ENCODE peak calls at places on chromosomes 11 and 22, in four cellular contexts. S, A, K and B are unnamed samples. For H3K9me3, the result is how much of the 10 kb centered on the place peaks cover.

GRCh38 chr11:7904910-7905309 is 26.2 kb downstream of the OR10A6 start:
- DNase-seq in S (peak), K (no peak), A (no peak), B (no peak)

GRCh38 chr11:63845305-63845704 is 6.4 kb downstream of the MARK2 start:
- DNase-seq in S (no peak), K (no peak), A (no peak), B (no peak)

GRCh38 chr11:62034045-62034355 is 66.6 kb upstream of the FTH1 start:
- DNase-seq in A (no peak), S (no peak), K (no peak), B (no peak)

GRCh38 chr11:15929371-15929801 is 427.0 kb downstream of the SOX6 start:
- DNase-seq in K (no peak), S (no peak), A (no peak), B (no peak)

GRCh38 chr11:19676508-19677379 is 35.9 kb upstream of the NAV2 start:
- DNase-seq in A (no peak), K (no peak), S (no peak), B (no peak)

GRCh38 chr11:10205928-10206327 is 88.1 kb downstream of the SBF2 start:
- DNase-seq in S (peak), K (no peak), A (no peak), B (no peak)

GRCh38 chr22:20199413-20199842 is 48.6 kb upstream of the CCDC188 start:
- DNase-seq in S (no peak), A (no peak), K (no peak), B (no peak)

GRCh38 chr11:10139656-10140055 is 154.4 kb downstream of the SBF2 start:
- DNase-seq in A (no peak), K (no peak), S (no peak), B (no peak)

GRCh38 chr11:5688482-5688881 is 1.1 kb upstream of the TRIM22 start:
- DNase-seq in K (no peak), A (no peak), S (no peak), B (no peak)

GRCh38 chr11:99803501-99803900 is 782.8 kb downstream of the CNTN5 start:
- DNase-seq in A (no peak), S (no peak), K (no peak), B (no peak)

GRCh38 chr11:65471410-65471762 is 27.5 kb upstream of the MALAT1 start:
- DNase-seq in K (no peak), A (peak), S (peak), B (peak)

GRCh38 chr22:27719535-27720227 is 81.9 kb downstream of the MN1 start:
- DNase-seq in A (no peak), K (no peak), S (no peak), B (no peak)

GRCh38 chr11:20035701-20036601 is 124.3 kb downstream of the DBX1 start:
- DNase-seq in S (no peak), A (no peak), K (peak), B (no peak)

GRCh38 chr22:35629406-35630234 is 12.5 kb upstream of the MB start:
- DNase-seq in A (peak), K (peak), S (no peak), B (peak)

GRCh38 chr11:64136767-64137166 is 29.1 kb downstream of the MACROD1 start:
- DNase-seq in A (no peak), S (no peak), K (no peak), B (no peak)

GRCh38 chr11:134202661-134203060 is 21.1 kb downstream of the NCAPD3 start:
- DNase-seq in A (no peak), K (no peak), S (no peak), B (no peak)

GRCh38 chr11:134361661-134362060 is 29.9 kb downstream of the GLB1L2 start:
- DNase-seq in S (no peak), K (no peak), A (peak), B (no peak)

GRCh38 chr11:225734-226453 is 10.2 kb downstream of the SIRT3 start:
- DNase-seq in S (no peak), A (no peak), K (no peak), B (peak)

GRCh38 chr11:67179892-67180490 is 60.9 kb downstream of the KDM2A start:
- DNase-seq in A (no peak), K (no peak), S (no peak), B (no peak)
- H3K27ac ChIP-seq in A (no peak), K (no peak), S (no peak), B (no peak)

DNA sequence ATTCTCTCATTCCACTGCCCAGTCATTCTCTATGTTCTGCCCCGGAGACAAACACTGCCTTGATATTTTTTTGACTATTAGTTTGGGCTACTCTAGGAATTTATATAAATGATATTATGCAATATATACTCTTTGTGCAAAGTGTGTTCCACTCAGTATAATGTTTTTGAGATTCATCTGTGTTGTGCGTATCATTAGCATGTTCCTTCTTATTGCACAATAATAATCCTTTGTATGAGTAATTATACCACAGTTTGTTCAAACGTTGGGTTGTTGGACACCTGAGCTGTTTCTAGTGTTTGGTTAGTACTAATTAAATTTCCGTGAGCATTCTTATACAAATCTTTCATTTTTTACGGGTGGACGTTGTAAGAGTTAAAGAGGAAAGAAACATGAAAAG is 390.6 kb downstream of the GUCY1A2 start:
- DNase-seq in S (no peak), A (no peak), K (no peak), B (no peak)
- H3K9me3 ChIP-seq in S (under half), A (under half), K (under half), B (under half)

GRCh38 chr11:34972892-34973291 is 56.5 kb downstream of the PDHX start:
- DNase-seq in A (no peak), S (no peak), K (no peak), B (no peak)

GRCh38 chr11:34976496-34976895 is 60.1 kb downstream of the PDHX start:
- DNase-seq in S (no peak), K (no peak), A (no peak), B (no peak)

GRCh38 chr11:34977039-34977906 is 60.9 kb downstream of the PDHX start:
- DNase-seq in S (no peak), A (no peak), K (no peak), B (no peak)

GRCh38 chr11:34975482-34975881 is 59.1 kb downstream of the PDHX start:
- DNase-seq in S (no peak), K (no peak), A (no peak), B (no peak)

DNA sequence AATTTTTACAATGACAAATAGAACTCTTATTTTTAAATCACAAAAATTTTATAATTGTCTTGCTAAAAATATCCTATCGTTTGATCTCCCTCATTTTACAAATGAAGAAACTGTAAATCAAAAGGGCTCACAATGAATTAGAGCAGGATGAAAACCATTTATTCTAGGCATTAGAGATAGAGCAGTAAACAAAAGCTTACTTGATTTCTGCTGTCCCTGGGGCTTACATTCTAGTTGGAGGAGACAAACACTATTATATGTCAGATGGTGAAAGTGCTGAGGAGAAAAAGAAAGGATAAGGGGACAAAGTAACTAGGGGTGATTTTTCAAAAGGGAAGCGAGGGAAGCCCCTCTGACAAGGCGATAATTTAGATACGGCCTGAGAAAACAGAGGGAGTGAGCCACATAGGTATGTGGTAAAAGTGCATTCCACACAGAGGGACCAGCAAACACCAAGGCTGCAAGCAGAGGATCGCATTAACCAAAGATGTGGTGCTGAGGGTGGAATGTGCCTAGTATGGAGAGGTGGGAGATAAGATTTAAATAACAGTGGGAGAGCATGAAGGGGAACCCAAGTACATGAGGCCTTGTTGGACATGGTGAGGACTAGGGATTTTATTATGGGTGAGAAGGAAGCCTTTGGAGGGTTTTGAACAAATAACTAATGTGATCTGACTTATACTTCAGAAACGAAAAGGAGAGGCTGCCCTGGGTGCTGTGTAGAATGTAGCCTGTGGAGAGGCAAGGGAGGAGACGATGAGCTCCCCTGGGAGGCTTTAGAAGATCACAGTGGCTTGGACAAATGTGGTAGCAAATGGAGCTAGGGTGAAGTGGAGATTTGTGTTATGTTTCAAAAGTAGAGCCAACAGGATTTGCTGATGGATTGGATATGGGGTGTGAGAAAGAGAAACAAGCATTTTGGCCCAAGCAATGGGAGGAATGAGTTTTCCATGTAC is 62.1 kb downstream of the PDHX start:
- DNase-seq in S (peak), A (no peak), K (no peak), B (no peak)
- H3K27ac ChIP-seq in S (peak), A (no peak), K (peak), B (no peak)

DNA sequence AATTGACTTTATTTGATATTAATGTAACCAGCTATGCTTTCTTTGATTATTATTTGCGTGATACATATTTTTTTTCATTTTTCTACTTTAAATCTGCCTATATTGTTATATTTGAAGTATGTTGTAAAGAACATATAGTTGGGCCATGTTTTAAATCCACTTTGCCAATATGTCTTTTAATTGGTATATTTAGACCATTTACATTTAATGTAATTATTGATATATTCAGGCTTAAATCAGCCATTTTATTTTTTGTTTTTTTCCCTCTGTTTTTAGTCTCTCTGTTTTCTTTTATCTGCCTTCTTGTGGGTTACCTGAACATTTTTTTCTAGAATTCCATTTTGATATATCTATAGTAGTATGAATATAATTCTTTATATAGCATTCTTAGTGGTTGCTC is 55.9 kb downstream of the ADAMTS15 start:
- DNase-seq in A (no peak), K (no peak), S (no peak), B (no peak)
- H3K9me3 ChIP-seq in A (under half), K (under half), S (under half), B (under half)

GRCh38 chr11:102111787-102112653 is 1.8 kb downstream of the YAP1 start:
- DNase-seq in A (peak), K (peak), S (peak), B (no peak)
- H3K27ac ChIP-seq in A (peak), K (peak), S (peak), B (peak)

GRCh38 chr11:44090539-44090938 is 4.9 kb upstream of the EXT2 start:
- DNase-seq in S (no peak), A (no peak), K (no peak), B (no peak)

GRCh38 chr11:44083906-44084305 is 11.6 kb upstream of the EXT2 start:
- DNase-seq in A (no peak), K (no peak), S (no peak), B (no peak)

GRCh38 chr11:44088871-44089270 is 6.6 kb upstream of the EXT2 start:
- DNase-seq in K (no peak), S (no peak), A (no peak), B (no peak)

GRCh38 chr11:44085330-44085729 is 10.1 kb upstream of the EXT2 start:
- DNase-seq in K (no peak), S (no peak), A (no peak), B (no peak)

GRCh38 chr11:44088377-44088776 is 7.1 kb upstream of the EXT2 start:
- DNase-seq in A (no peak), S (no peak), K (no peak), B (no peak)
- H3K9me3 ChIP-seq in A (under half), S (under half), K (under half), B (under half)

GRCh38 chr11:123255909-123256308 is 60.9 kb upstream of the CLMP start:
- DNase-seq in S (peak), K (no peak), A (no peak), B (no peak)
- H3K27ac ChIP-seq in S (no peak), K (no peak), A (no peak), B (no peak)

DNA sequence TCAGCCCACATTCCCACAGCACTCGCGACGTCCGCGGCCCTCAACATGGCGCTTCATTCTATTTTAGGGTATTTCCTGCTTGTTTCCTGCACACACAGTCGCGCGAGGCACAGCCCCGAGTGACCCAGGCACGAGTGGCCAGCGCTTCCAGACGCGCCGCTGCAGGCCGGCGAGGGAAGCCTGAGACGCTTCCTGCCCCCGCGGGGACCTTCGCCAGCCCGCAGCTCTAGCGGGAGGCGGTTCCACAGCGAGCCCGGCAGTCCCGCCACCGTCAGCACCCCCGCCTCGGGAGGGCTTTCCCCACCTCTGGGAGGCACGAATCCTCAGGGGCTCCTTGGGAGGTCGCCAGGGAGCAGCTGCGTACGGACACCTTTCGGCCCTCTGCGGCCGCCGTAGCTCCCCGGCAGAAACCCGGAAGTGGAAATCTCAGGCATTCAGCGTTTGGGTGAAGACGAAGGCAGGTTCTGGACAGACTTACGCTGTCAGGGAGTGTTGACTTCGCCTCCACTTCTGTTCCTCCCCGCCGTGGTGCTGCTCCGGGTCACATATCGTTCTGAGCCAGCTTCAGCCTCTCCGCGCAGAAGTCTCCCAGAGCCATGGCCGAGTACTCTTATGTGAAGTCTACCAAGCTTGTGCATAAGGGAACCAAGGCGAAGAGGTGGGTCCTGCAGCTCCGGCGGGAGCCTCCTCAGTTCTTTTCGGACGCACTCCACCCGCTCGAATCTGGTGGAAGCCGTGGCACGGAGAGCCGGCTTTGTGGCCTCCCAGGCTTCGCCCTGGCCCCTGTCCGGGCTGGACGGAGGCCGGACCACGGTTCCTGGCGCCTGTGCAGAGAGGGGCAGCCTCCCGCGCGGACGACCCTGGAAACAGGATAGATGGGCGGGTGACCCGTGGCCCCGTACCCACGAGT is 2925.9 kb upstream of the OR11H1 start:
- DNase-seq in K (no peak), A (no peak), S (no peak), B (no peak)
- H3K9me3 ChIP-seq in K (under half), A (under half), S (half or more), B (under half)

DNA sequence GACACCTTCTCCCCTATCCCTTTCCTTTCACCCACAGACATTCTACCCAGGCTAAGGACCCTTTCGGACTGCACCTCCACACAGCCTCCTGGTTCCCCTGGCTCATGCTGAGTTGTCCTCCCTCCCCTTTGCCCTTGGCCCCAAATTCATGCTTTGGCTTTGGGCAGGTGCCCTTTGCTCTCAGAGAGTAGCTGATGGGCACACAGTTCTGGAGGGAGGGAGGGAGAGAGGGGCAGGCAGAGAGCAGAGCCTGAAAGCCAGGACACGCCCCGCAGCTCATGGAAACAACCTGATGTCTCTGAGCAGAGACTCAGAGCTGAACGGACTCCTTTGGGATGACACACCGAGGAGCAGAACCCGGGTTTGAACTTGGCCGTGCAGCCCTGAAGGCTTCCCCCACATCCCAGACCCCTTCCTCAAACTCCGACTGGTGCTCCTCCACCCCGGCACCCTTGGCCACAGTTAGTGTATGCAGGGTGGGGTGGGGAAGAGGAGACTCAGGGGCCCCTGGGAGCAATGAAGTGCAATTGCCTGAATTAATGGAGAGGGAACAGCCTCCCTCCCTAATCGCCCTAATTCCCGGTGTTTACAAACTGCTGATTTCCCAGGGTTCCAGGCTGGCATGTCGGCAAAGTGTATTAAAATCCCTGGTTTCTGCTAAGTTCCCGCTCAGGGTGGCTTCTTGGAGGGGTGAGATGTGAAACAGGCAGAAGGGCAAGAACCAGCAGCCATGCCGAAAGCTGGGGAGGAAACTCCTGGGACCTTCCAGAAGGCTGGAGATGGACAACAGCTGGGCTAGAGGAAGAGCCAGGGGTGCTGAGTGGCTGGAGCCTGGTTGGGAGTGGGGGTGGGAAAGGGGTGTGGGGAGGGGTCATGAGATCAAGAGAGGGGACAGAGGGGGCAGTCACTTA is 71.2 kb upstream of the SHISAL1 start:
- DNase-seq in A (no peak), S (no peak), K (no peak), B (no peak)
- H3K27ac ChIP-seq in A (no peak), S (no peak), K (no peak), B (no peak)